ENCODE peak calls at places on chromosomes 6 and 20, in seven cellular contexts. R is left colon, V is gastroesophageal sphincter, W is body of pancreas, D is mucosa of descending colon, I is GM23338, A is T-helper 17 cell. H is an unnamed sample.

GRCh38 chr6:136439514-136440186 is 110.6 kb downstream of the MAP7 start:
- ATAC-seq in R (peak; percentile 85), V (no peak), W (peak; percentile 66), D (peak; percentile 87), I (no peak), A (no peak), H (no peak)

GRCh38 chr20:62825994-62826645 is 9.3 kb downstream of the COL9A3 start:
- ATAC-seq in R (no peak), V (no peak), W (no peak), D (no peak), I (no peak), A (no peak), H (no peak)

GRCh38 chr6:72560721-72561593 is 60.9 kb upstream of the KCNQ5 start:
- ATAC-seq in R (no peak), V (no peak), W (peak; percentile 58), D (no peak), I (peak; percentile 65), A (no peak), H (no peak)

GRCh38 chr20:23415958-23416583 is 5.2 kb downstream of the NAPB start:
- ATAC-seq in R (no peak), V (no peak), W (no peak), D (no peak), I (no peak), A (no peak), H (no peak)

GRCh38 chr20:42963796-42964195 is 225.9 kb downstream of the PTPRT start:
- ATAC-seq in R (no peak), V (no peak), W (no peak), D (no peak), I (peak; percentile 56), A (no peak), H (no peak)

GRCh38 chr6:15259766-15260098 is 13.9 kb downstream of the JARID2 start:
- ATAC-seq in R (no peak), V (no peak), W (no peak), D (no peak), I (no peak), A (no peak), H (peak; percentile 31)

GRCh38 chr6:101435028-101435427 is 41.5 kb downstream of the GRIK2 start:
- ATAC-seq in R (no peak), V (no peak), W (no peak), D (no peak), I (no peak), A (no peak), H (no peak)

GRCh38 chr6:11272491-11273192 is 40.2 kb upstream of the NEDD9 start:
- ATAC-seq in R (peak; percentile 68), V (no peak), W (no peak), D (peak; percentile 69), I (no peak), A (no peak), H (no peak)

GRCh38 chr6:401239-401993 is 9.9 kb downstream of the IRF4 start:
- ATAC-seq in R (no peak), V (no peak), W (no peak), D (no peak), I (no peak), A (no peak), H (no peak)

GRCh38 chr6:14474816-14475215 is 357.2 kb downstream of the CD83 start:
- ATAC-seq in R (no peak), V (no peak), W (no peak), D (no peak), I (no peak), A (no peak), H (no peak)

GRCh38 chr6:139137716-139138115 is 2.8 kb downstream of the HECA start:
- ATAC-seq in R (no peak), V (no peak), W (no peak), D (no peak), I (no peak), A (no peak), H (no peak)

GRCh38 chr20:41078329-41078728 is 49.7 kb downstream of the TOP1 start:
- ATAC-seq in R (peak; percentile 68), V (peak; percentile 51), W (peak; percentile 82), D (peak; percentile 66), I (no peak), A (no peak), H (no peak)

GRCh38 chr6:111997863-111998191 is 56.1 kb upstream of the CCN6 start:
- ATAC-seq in R (no peak), V (peak; percentile 81), W (peak; percentile 38), D (no peak), I (no peak), A (no peak), H (no peak)

GRCh38 chr6:37835923-37836322 is 16.4 kb downstream of the ZFAND3 start:
- ATAC-seq in R (no peak), V (no peak), W (no peak), D (no peak), I (no peak), A (no peak), H (no peak)

GRCh38 chr6:43275782-43276179 is 22.3 kb upstream of the SLC22A7 start:
- ATAC-seq in R (no peak), V (no peak), W (no peak), D (no peak), I (peak; percentile 33), A (peak; percentile 28), H (peak; percentile 17)

GRCh38 chr6:151431336-151431735 is 20.6 kb downstream of the RMND1 start:
- ATAC-seq in R (no peak), V (no peak), W (no peak), D (no peak), I (no peak), A (no peak), H (no peak)

GRCh38 chr6:21751608-21752007 is 158.1 kb downstream of the SOX4 start:
- ATAC-seq in R (no peak), V (no peak), W (no peak), D (no peak), I (peak; percentile 28), A (no peak), H (no peak)

GRCh38 chr6:79269877-79270276 is 35.4 kb upstream of the HMGN3 start:
- ATAC-seq in R (no peak), V (peak; percentile 55), W (peak; percentile 53), D (peak; percentile 30), I (no peak), A (no peak), H (no peak)

GRCh38 chr6:157787080-157787479 is 36.0 kb upstream of the SNX9 start:
- ATAC-seq in R (peak; percentile 100), V (no peak), W (peak; percentile 97), D (peak; percentile 100), I (no peak), A (no peak), H (no peak)

GRCh38 chr6:157143885-157144795 is 179.2 kb downstream of the TMEM242 start:
- ATAC-seq in R (no peak), V (no peak), W (no peak), D (no peak), I (peak; percentile 29), A (no peak), H (no peak)

GRCh38 chr6:135869857-135870256 is 18.4 kb downstream of the PDE7B start:
- ATAC-seq in R (no peak), V (no peak), W (no peak), D (no peak), I (no peak), A (no peak), H (no peak)

GRCh38 chr20:46021361-46022359 is 7.4 kb upstream of the SLC12A5 start:
- ATAC-seq in R (peak; percentile 65), V (no peak), W (peak; percentile 53), D (peak; percentile 64), I (peak; percentile 87), A (peak; percentile 59), H (peak; percentile 15)

GRCh38 chr6:25173951-25174474 is 105.2 kb upstream of the CARMIL1 start:
- ATAC-seq in R (peak; percentile 77), V (no peak), W (peak; percentile 79), D (peak; percentile 85), I (no peak), A (no peak), H (peak; percentile 41)

GRCh38 chr6:78251930-78252329 is 599.1 kb downstream of the MEI4 start:
- ATAC-seq in R (no peak), V (no peak), W (no peak), D (no peak), I (no peak), A (no peak), H (no peak)

GRCh38 chr6:4491501-4492260 is 284.5 kb upstream of the CDYL start:
- ATAC-seq in R (peak; percentile 54), V (no peak), W (no peak), D (peak; percentile 66), I (no peak), A (no peak), H (no peak)

GRCh38 chr6:13432526-13433218 is 54.7 kb downstream of the GFOD1 start:
- ATAC-seq in R (no peak), V (no peak), W (no peak), D (peak; percentile 30), I (no peak), A (no peak), H (no peak)

GRCh38 chr20:34753706-34754461 is 49.7 kb downstream of the TP53INP2 start:
- ATAC-seq in R (no peak), V (no peak), W (no peak), D (no peak), I (peak; percentile 53), A (no peak), H (no peak)

GRCh38 chr6:24357336-24358218 is at the start of gene DCDC2:
- ATAC-seq in R (peak; percentile 82), V (peak; percentile 48), W (peak; percentile 84), D (peak; percentile 87), I (peak; percentile 65), A (peak; percentile 20), H (peak; percentile 11)

GRCh38 chr6:136037885-136038460 is 186.5 kb downstream of the PDE7B start:
- ATAC-seq in R (no peak), V (peak; percentile 17), W (peak; percentile 36), D (no peak), I (peak; percentile 29), A (no peak), H (no peak)

GRCh38 chr6:140041571-140042332 is 667.3 kb upstream of the CITED2 start:
- ATAC-seq in R (no peak), V (no peak), W (no peak), D (no peak), I (no peak), A (no peak), H (no peak)

GRCh38 chr6:21198032-21198640 is 395.4 kb upstream of the SOX4 start:
- ATAC-seq in R (no peak), V (no peak), W (no peak), D (no peak), I (no peak), A (no peak), H (no peak)

GRCh38 chr20:51350941-51351631 is 191.4 kb downstream of the NFATC2 start:
- ATAC-seq in R (no peak), V (no peak), W (no peak), D (no peak), I (no peak), A (no peak), H (no peak)

GRCh38 chr6:15288856-15289255 is 43.0 kb downstream of the JARID2 start:
- ATAC-seq in R (no peak), V (no peak), W (no peak), D (no peak), I (peak; percentile 8), A (no peak), H (no peak)

GRCh38 chr6:20280288-20280621 is 68.0 kb upstream of the MBOAT1 start:
- ATAC-seq in R (no peak), V (no peak), W (no peak), D (no peak), I (no peak), A (no peak), H (no peak)

GRCh38 chr6:160393966-160394653 is 45.9 kb downstream of the SLC22A3 start:
- ATAC-seq in R (no peak), V (no peak), W (peak; percentile 63), D (no peak), I (peak; percentile 96), A (no peak), H (no peak)

GRCh38 chr20:16028923-16029322 is 544.3 kb downstream of the KIF16B start:
- ATAC-seq in R (no peak), V (no peak), W (no peak), D (no peak), I (no peak), A (no peak), H (no peak)

GRCh38 chr6:504446-504980 is 113.0 kb downstream of the IRF4 start:
- ATAC-seq in R (no peak), V (no peak), W (no peak), D (no peak), I (no peak), A (no peak), H (no peak)

GRCh38 chr6:157126183-157127098 is 196.9 kb downstream of the TMEM242 start:
- ATAC-seq in R (no peak), V (no peak), W (no peak), D (no peak), I (peak; percentile 60), A (no peak), H (no peak)